ENCODE peak calls at places on chromosomes 13 and 19, in eight cellular contexts. E, X, S, B, A, D, Z and P are unnamed samples. For H3K9me3 and H3K4me1, the result is how much of the 10 kb centered on the place peaks cover.

GRCh38 chr19:13727798-13728197 is 36.5 kb upstream of the MRI1 start:
- DNase-seq in E (no peak), X (no peak), S (no peak), B (no peak), A (no peak), D (peak), Z (no peak), P (no peak)

GRCh38 chr19:44878119-44878865 is 12.8 kb upstream of the TOMM40 start:
- DNase-seq in E (no peak), X (no peak), S (no peak), B (no peak), A (no peak), D (no peak), Z (no peak), P (no peak)

GRCh38 chr13:113535381-113535781 is 44.9 kb upstream of the DCUN1D2 start:
- DNase-seq in E (no peak), X (no peak), S (no peak), B (peak), A (no peak), D (no peak), Z (no peak), P (no peak)

GRCh38 chr13:101623469-101624209 is 171.2 kb downstream of the ITGBL1 start:
- DNase-seq in E (no peak), X (no peak), S (no peak), B (no peak), A (no peak), D (no peak), Z (no peak), P (no peak)

GRCh38 chr13:105196052-105196451 is 1339.4 kb downstream of the EFNB2 start:
- DNase-seq in E (no peak), X (no peak), S (no peak), B (no peak), A (no peak), D (no peak), Z (no peak), P (no peak)

GRCh38 chr19:11446652-11447301 is 11.3 kb downstream of the PRKCSH start:
- DNase-seq in E (peak), X (no peak), S (peak), B (peak), A (peak), D (no peak), Z (peak), P (peak)

GRCh38 chr13:101567841-101568240 is 115.4 kb downstream of the ITGBL1 start:
- DNase-seq in E (no peak), X (no peak), S (no peak), B (no peak), A (no peak), D (no peak), Z (no peak), P (no peak)

GRCh38 chr19:41995959-41996797 is 2.1 kb upstream of the ATP1A3 start:
- DNase-seq in E (peak), X (no peak), S (no peak), B (no peak), A (no peak), D (no peak), Z (no peak), P (no peak)

GRCh38 chr19:38792250-38793111 is 3.5 kb downstream of the LGALS7B start:
- DNase-seq in E (no peak), X (no peak), S (peak), B (peak), A (no peak), D (peak), Z (peak), P (no peak)

GRCh38 chr19:1019980-1020867 is 699 bp downstream of the TMEM259 start:
- DNase-seq in E (peak), X (no peak), S (peak), B (no peak), A (no peak), D (no peak), Z (no peak), P (no peak)

GRCh38 chr13:30870049-30870884 is 35.8 kb upstream of the MEDAG start:
- DNase-seq in E (peak), X (no peak), S (peak), B (no peak), A (peak), D (peak), Z (no peak), P (peak)

GRCh38 chr19:51333836-51334460 is 8.0 kb downstream of the VSIG10L start:
- DNase-seq in E (no peak), X (no peak), S (no peak), B (no peak), A (no peak), D (no peak), Z (no peak), P (no peak)

GRCh38 chr19:57118848-57119247 is 937 bp upstream of the USP29 start:
- DNase-seq in E (no peak), X (no peak), S (peak), B (no peak), A (no peak), D (no peak), Z (no peak), P (no peak)

DNA sequence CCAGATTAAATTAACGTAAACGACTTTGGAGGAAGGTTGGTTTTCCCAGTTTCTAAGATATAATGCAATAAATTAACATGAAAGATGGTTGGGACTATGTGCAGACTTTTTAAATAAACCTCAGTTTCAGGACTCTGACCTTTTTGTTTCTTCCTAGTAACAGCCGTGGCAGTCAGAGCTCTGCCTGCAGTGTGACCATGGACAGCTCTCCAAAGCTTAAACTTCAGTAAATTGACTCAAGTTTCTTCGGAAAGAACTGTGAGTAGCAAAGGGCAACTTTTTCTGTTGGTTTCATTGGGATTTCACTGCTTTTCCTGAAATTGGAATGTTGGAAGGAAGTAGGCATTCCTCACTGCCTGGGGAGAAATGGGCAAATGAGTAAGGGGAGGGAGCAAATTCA is 4.1 kb downstream of the USP29 start:
- DNase-seq in E (no peak), X (no peak), S (no peak), B (no peak), A (no peak), D (no peak), Z (no peak), P (no peak)
- H3K9me3 ChIP-seq in E (under half), X (under half), S (under half), B (under half), A (under half), D (under half), Z (under half), P (under half)

GRCh38 chr13:48655291-48655690 is 1.6 kb downstream of the CYSLTR2 start:
- DNase-seq in E (no peak), X (no peak), S (peak), B (no peak), A (no peak), D (no peak), Z (no peak), P (no peak)
- H3K4me1 ChIP-seq in E (under half), X (under half), S (under half), B (under half), A (under half), D (under half), Z (half or more), P (under half)

DNA sequence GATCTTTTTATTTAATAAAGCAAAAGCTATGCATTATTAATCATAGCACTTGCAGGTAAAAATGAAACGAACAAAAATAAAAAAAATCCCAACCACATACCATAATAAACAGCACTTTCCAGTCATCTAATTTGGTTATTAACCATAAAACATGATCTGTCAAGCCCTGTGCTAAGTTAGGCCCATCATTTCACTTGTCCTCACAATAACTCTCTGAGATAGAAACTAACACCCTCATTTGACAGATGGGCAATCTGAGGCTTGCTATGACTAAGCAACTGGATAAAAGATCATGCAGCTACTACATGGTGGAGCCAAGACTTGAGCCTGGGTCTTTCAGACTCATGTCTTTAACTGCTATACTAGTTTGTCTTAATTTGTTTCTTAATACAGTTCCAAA is 21.8 kb downstream of the PROSER1 start:
- DNase-seq in E (no peak), X (no peak), S (no peak), B (no peak), A (no peak), D (no peak), Z (no peak), P (no peak)
- H3K9me3 ChIP-seq in E (under half), X (under half), S (under half), B (under half), A (under half), D (under half), Z (under half), P (under half)

DNA sequence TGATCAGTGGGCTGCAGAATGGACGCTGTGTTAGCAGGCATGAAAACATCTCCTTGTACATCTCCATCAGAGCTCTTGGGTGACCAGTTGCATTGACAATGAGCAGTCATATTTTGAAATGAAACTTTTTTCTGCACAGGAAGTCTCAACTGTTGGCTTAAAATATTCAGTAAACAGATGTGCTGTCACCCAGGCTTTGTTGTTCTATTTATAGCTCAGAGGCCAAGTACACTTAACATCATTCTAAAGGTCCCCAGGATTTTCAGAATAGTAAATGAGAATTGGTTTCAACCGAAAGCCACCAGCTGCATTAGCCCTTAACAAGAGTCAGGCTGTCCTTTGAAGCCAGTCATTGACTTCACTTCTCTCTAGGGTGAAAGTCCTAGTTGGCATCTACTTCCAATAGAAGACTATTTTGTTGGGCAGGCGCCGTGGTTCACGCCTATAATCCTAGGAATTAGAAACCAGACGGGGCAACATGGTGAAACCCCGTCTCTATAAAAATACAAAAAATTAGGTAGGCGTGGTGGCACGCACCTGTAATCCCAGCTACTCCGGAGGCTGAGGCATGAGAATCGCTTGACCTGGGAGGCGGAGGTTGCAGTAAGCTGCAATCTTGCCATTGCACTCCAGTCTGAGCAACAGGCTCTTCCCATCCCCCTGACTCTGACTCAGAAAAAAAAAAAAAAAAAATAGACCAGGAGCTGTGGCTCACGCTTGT is 7.9 kb upstream of the PDE4A start:
- DNase-seq in E (no peak), X (peak), S (no peak), B (no peak), A (no peak), D (no peak), Z (peak), P (no peak)
- H3K4me1 ChIP-seq in E (under half), X (half or more), S (under half), B (under half), A (under half), D (under half), Z (half or more), P (under half)

GRCh38 chr19:53088091-53088490 is 15.1 kb downstream of the ZNF160 start:
- DNase-seq in E (no peak), X (no peak), S (no peak), B (no peak), A (no peak), D (no peak), Z (no peak), P (no peak)
- H3K9me3 ChIP-seq in E (under half), X (under half), S (under half), B (under half), A (under half), D (under half), Z (under half), P (under half)

GRCh38 chr13:75492389-75492788 is 10.4 kb upstream of the TBC1D4 start:
- DNase-seq in E (no peak), X (no peak), S (no peak), B (no peak), A (no peak), D (no peak), Z (no peak), P (no peak)

GRCh38 chr13:75486654-75487053 is 4.7 kb upstream of the TBC1D4 start:
- DNase-seq in E (no peak), X (no peak), S (no peak), B (no peak), A (no peak), D (no peak), Z (no peak), P (no peak)

GRCh38 chr13:75486146-75486545 is 4.2 kb upstream of the TBC1D4 start:
- DNase-seq in E (peak), X (no peak), S (no peak), B (no peak), A (no peak), D (no peak), Z (no peak), P (no peak)

GRCh38 chr13:75493156-75493555 is 11.2 kb upstream of the TBC1D4 start:
- DNase-seq in E (no peak), X (no peak), S (no peak), B (no peak), A (no peak), D (no peak), Z (no peak), P (no peak)

GRCh38 chr13:75489502-75490263 is 7.7 kb upstream of the TBC1D4 start:
- DNase-seq in E (no peak), X (peak), S (no peak), B (peak), A (peak), D (no peak), Z (no peak), P (no peak)
- H3K4me1 ChIP-seq in E (under half), X (under half), S (under half), B (under half), A (under half), D (under half), Z (under half), P (under half)

DNA sequence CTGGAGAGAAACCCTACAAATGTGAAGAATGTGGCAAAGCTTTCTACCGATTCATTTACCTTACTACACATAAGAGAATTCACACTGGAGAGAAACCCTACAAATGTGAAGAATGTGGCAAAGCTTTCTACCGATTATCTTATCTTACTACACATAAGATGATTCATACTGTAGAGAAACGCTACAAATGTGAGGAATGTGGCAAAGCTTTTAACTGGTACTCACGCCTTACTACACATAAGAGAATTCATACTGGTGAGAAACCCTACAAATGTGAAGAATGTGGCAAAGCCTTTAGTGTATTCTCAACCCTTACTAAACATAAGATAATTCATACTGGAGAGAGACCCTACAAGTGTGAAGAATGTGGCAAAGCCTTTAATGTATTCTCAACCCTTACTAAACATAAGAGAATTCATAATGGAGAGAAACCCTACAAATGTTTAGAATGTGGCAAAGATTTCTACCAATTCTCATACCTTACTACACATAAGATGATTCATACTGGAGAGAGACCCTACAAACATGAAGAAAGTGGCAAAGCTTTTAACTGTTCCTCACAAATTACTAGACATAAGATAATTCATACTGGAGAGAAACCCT is 12.9 kb upstream of the ZNF493 start:
- DNase-seq in E (no peak), X (no peak), S (no peak), B (no peak), A (no peak), D (no peak), Z (no peak), P (no peak)
- H3K9me3 ChIP-seq in E (half or more), X (under half), S (under half), B (half or more), A (half or more), D (half or more), Z (under half), P (half or more)

GRCh38 chr19:47094557-47095517 is 18.7 kb downstream of the ZC3H4 start:
- DNase-seq in E (no peak), X (no peak), S (no peak), B (peak), A (peak), D (no peak), Z (peak), P (no peak)
- H3K4me1 ChIP-seq in E (under half), X (under half), S (under half), B (half or more), A (under half), D (under half), Z (under half), P (half or more)